ENCODE peak calls at places on chromosomes 13 and 19, in eight cellular contexts. T is ascending aorta, H is cardiac fibroblast, Z is left lung, M is RWPE1, D is lung, P is heart left ventricle, R is foreskin fibroblast. A is an unnamed sample.

GRCh38 chr19:4606921-4607678 is 32.2 kb upstream of the TNFAIP8L1 start:
- DNase-seq in T (no peak), H (peak; percentile 70), Z (no peak), M (no peak), D (no peak), P (peak; percentile 82), R (peak; percentile 28), A (no peak)

GRCh38 chr13:50484472-50485113 is 358.9 kb downstream of the DLEU7 start:
- DNase-seq in T (no peak), H (no peak), Z (no peak), M (no peak), D (no peak), P (no peak), R (no peak), A (no peak)

GRCh38 chr19:8695911-8696310 is 2.7 kb downstream of the ACTL9 start:
- DNase-seq in T (no peak), H (no peak), Z (no peak), M (no peak), D (no peak), P (no peak), R (no peak), A (no peak)

GRCh38 chr13:32811297-32811800 is 204.9 kb upstream of the KL start:
- DNase-seq in T (no peak), H (no peak), Z (no peak), M (no peak), D (no peak), P (no peak), R (peak; percentile 49), A (peak; percentile 66)

GRCh38 chr13:30892966-30893365 is 13.1 kb upstream of the MEDAG start:
- DNase-seq in T (no peak), H (peak; percentile 75), Z (no peak), M (no peak), D (no peak), P (no peak), R (peak; percentile 53), A (no peak)

GRCh38 chr13:35826626-35827254 is 304.4 kb downstream of the DCLK1 start:
- DNase-seq in T (no peak), H (no peak), Z (no peak), M (no peak), D (no peak), P (no peak), R (no peak), A (no peak)

GRCh38 chr13:94093652-94094310 is 385.7 kb downstream of the DCT start:
- DNase-seq in T (no peak), H (no peak), Z (no peak), M (no peak), D (no peak), P (no peak), R (peak; percentile 83), A (no peak)

GRCh38 chr13:27334774-27335490 is 64.3 kb downstream of the RASL11A start:
- DNase-seq in T (no peak), H (no peak), Z (no peak), M (no peak), D (no peak), P (no peak), R (peak; percentile 43), A (no peak)

GRCh38 chr13:103839460-103839859 is 773.2 kb upstream of the SLC10A2 start:
- DNase-seq in T (no peak), H (no peak), Z (no peak), M (no peak), D (no peak), P (no peak), R (no peak), A (no peak)

GRCh38 chr13:76812971-76813691 is 73.1 kb downstream of the KCTD12 start:
- DNase-seq in T (peak; percentile 37), H (peak; percentile 57), Z (no peak), M (no peak), D (no peak), P (no peak), R (peak; percentile 87), A (no peak)

GRCh38 chr13:109155301-109155761 is 525.9 kb downstream of the MYO16 start:
- DNase-seq in T (no peak), H (peak; percentile 75), Z (no peak), M (peak; percentile 74), D (peak; percentile 62), P (no peak), R (no peak), A (no peak)

GRCh38 chr19:15498910-15499309 is 9.4 kb upstream of the CYP4F22 start:
- DNase-seq in T (no peak), H (no peak), Z (no peak), M (peak; percentile 20), D (no peak), P (no peak), R (no peak), A (no peak)

GRCh38 chr19:39082745-39083598 is 1.2 kb upstream of the ACP7 start:
- DNase-seq in T (no peak), H (no peak), Z (no peak), M (no peak), D (no peak), P (no peak), R (no peak), A (no peak)

DNA sequence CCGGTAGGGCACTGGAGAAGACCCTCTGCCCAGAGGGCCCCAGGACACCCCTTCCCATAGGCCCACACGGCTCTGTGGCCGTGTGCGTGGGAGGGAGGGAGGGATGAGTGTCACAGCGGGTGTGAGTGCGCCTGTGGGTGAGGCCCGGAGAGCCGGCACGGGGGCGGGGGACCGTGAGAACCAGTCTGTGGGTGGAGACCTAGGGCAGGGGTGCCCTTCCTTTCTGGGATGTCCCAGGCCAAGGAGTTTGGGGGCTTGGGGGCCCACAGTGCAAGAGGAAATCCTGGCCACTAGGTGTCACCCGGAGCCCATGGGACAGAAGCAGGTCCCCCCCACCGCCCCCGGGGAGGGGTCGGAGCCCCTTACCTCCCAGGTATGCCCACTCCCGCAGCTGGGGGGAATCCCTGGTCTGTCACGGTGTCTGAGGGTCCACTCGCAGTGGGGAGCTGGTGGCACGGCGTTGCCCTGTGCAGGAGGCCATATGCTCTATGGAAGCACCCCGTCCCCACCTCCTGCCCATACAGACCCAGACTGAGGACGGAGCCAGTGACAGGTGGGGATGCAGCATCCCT is 16.0 kb upstream of the SLC7A10 start:
- DNase-seq in T (no peak), H (peak; percentile 6), Z (no peak), M (peak; percentile 24), D (no peak), P (peak; percentile 69), R (peak; percentile 32), A (no peak)
- TF ChIP-seq CTCF in T (peak; percentile 76), H (peak; percentile 63), Z (peak; percentile 73), M (peak; percentile 82), D (no peak), P (peak; percentile 66), R (peak; percentile 58), A (peak; percentile 46)

GRCh38 chr19:50743537-50743936 is 20.4 kb downstream of the CLEC11A start:
- DNase-seq in T (no peak), H (no peak), Z (no peak), M (no peak), D (no peak), P (no peak), R (no peak), A (no peak)
- TF ChIP-seq CTCF in T (no peak), H (no peak), Z (no peak), M (no peak), D (no peak), P (no peak), R (no peak), A (no peak)

GRCh38 chr13:75366380-75367280 is 115.3 kb downstream of the TBC1D4 start:
- DNase-seq in T (no peak), H (peak; percentile 29), Z (no peak), M (no peak), D (no peak), P (no peak), R (no peak), A (no peak)

GRCh38 chr13:75363371-75363770 is 118.6 kb downstream of the TBC1D4 start:
- DNase-seq in T (no peak), H (no peak), Z (no peak), M (no peak), D (no peak), P (no peak), R (no peak), A (no peak)

GRCh38 chr13:75365724-75366173 is 116.2 kb downstream of the TBC1D4 start:
- DNase-seq in T (no peak), H (peak; percentile 46), Z (no peak), M (peak; percentile 62), D (no peak), P (no peak), R (peak; percentile 86), A (peak; percentile 52)

GRCh38 chr13:75362026-75362425 is 119.9 kb downstream of the TBC1D4 start:
- DNase-seq in T (no peak), H (no peak), Z (no peak), M (no peak), D (no peak), P (no peak), R (no peak), A (no peak)

DNA sequence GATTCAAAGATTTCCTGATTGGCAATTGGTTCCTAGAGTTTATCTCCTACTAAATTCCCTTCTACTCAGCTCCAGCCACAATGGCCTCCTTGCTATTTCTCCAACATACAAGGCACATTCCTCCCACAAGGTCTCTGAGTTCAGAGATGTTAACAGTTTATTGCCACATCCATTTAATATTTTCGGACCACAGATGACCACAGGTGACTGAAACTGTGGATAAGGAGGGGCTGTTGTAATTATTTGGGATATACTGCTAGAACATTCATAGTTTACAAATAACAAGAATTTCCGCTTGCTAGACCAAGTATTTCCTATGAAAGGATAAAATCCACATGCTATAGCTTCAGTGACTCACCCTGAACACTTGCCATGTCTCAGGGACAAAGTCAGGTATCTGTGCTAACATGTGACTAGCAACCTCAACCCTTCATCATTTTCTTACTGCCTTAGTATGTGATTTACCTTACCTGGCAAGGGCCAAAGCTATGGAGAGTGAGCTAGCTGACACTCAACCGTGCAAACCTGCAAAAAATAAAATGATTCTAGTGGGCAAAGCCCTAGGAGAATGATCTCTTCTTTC is 117.7 kb downstream of the TBC1D4 start:
- DNase-seq in T (no peak), H (no peak), Z (no peak), M (peak; percentile 8), D (no peak), P (no peak), R (peak; percentile 26), A (no peak)
- TF ChIP-seq CTCF in T (no peak), H (no peak), Z (no peak), M (no peak), D (no peak), P (no peak), R (no peak), A (no peak)

GRCh38 chr19:2723345-2723715 is 2.2 kb upstream of the DIRAS1 start:
- DNase-seq in T (no peak), H (no peak), Z (no peak), M (no peak), D (no peak), P (no peak), R (no peak), A (no peak)

GRCh38 chr19:2721570-2722540 is 683 bp upstream of the DIRAS1 start:
- DNase-seq in T (no peak), H (no peak), Z (no peak), M (no peak), D (no peak), P (peak; percentile 44), R (no peak), A (no peak)

GRCh38 chr19:2723747-2724146 is 2.6 kb upstream of the DIRAS1 start:
- DNase-seq in T (no peak), H (no peak), Z (no peak), M (no peak), D (no peak), P (peak; percentile 22), R (no peak), A (no peak)

GRCh38 chr19:2724148-2724557 is 3.0 kb upstream of the DIRAS1 start:
- DNase-seq in T (no peak), H (no peak), Z (no peak), M (no peak), D (no peak), P (peak; percentile 25), R (no peak), A (no peak)

GRCh38 chr19:2722541-2723344 is 1.6 kb upstream of the DIRAS1 start:
- DNase-seq in T (peak; percentile 74), H (peak; percentile 84), Z (peak; percentile 65), M (peak; percentile 66), D (no peak), P (peak; percentile 85), R (peak; percentile 92), A (no peak)
- TF ChIP-seq CTCF in T (no peak), H (no peak), Z (no peak), M (no peak), D (no peak), P (no peak), R (no peak), A (no peak)